ENCODE peak calls at places on chromosomes 11 and 22, in four cellular contexts. One of them, this sample, is unnamed.

GRCh38 chr22:29477919-29478318 is 2.1 kb upstream of the NEFH start:
- DNase-seq in IMR-90: no peak
- DNase-seq in A549: peak; percentile 32
- DNase-seq in K562: peak; percentile 34
- DNase-seq in this sample: no peak

GRCh38 chr11:66950113-66950535 is 8.1 kb downstream of the PC start:
- DNase-seq in IMR-90: peak; percentile 94
- DNase-seq in A549: peak; percentile 97
- DNase-seq in K562: peak; percentile 77
- DNase-seq in this sample: peak; percentile 87

GRCh38 chr11:72511393-72512047 is 77.2 kb upstream of the CLPB start:
- DNase-seq in IMR-90: no peak
- DNase-seq in A549: peak; percentile 14
- DNase-seq in K562: no peak
- DNase-seq in this sample: no peak

GRCh38 chr11:43245471-43245870 is 66.3 kb upstream of the API5 start:
- DNase-seq in IMR-90: no peak
- DNase-seq in A549: no peak
- DNase-seq in K562: no peak
- DNase-seq in this sample: no peak

GRCh38 chr22:32877196-32877595 is 75.7 kb downstream of the TIMP3 start:
- DNase-seq in IMR-90: no peak
- DNase-seq in A549: no peak
- DNase-seq in K562: no peak
- DNase-seq in this sample: no peak

GRCh38 chr22:45857519-45857918 is 119.4 kb downstream of the WNT7B start:
- DNase-seq in IMR-90: no peak
- DNase-seq in A549: no peak
- DNase-seq in K562: no peak
- DNase-seq in this sample: no peak

GRCh38 chr22:29617922-29618629 is 14.6 kb downstream of the NF2 start:
- DNase-seq in IMR-90: peak; percentile 68
- DNase-seq in A549: no peak
- DNase-seq in K562: no peak
- DNase-seq in this sample: no peak

GRCh38 chr11:75011357-75011756 is 22.6 kb downstream of the NEU3 start:
- DNase-seq in IMR-90: no peak
- DNase-seq in A549: no peak
- DNase-seq in K562: no peak
- DNase-seq in this sample: no peak

GRCh38 chr22:36144886-36145541 is 15.5 kb downstream of the APOL3 start:
- DNase-seq in IMR-90: peak; percentile 69
- DNase-seq in A549: peak; percentile 62
- DNase-seq in K562: peak; percentile 27
- DNase-seq in this sample: peak; percentile 47

GRCh38 chr11:64035081-64035524 is 628 bp upstream of the FLRT1 start:
- DNase-seq in IMR-90: no peak
- DNase-seq in A549: no peak
- DNase-seq in K562: no peak
- DNase-seq in this sample: no peak

GRCh38 chr22:32897400-32897799 is 95.9 kb downstream of the TIMP3 start:
- DNase-seq in IMR-90: peak; percentile 43
- DNase-seq in A549: no peak
- DNase-seq in K562: no peak
- DNase-seq in this sample: no peak

GRCh38 chr11:1647901-1648721 is 18.5 kb downstream of the KRTAP5-5 start:
- DNase-seq in IMR-90: no peak
- DNase-seq in A549: no peak
- DNase-seq in K562: no peak
- DNase-seq in this sample: no peak

GRCh38 chr22:39498802-39499201 is 3.3 kb upstream of the MIEF1 start:
- DNase-seq in IMR-90: no peak
- DNase-seq in A549: no peak
- DNase-seq in K562: no peak
- DNase-seq in this sample: peak; percentile 63

GRCh38 chr11:38448284-38448683 is 1850.2 kb upstream of the RAG2 start:
- DNase-seq in IMR-90: no peak
- DNase-seq in A549: no peak
- DNase-seq in K562: no peak
- DNase-seq in this sample: no peak

GRCh38 chr11:131914299-131914902 is 544.0 kb downstream of the NTM start:
- DNase-seq in IMR-90: peak; percentile 44
- DNase-seq in A549: no peak
- DNase-seq in K562: no peak
- DNase-seq in this sample: no peak

GRCh38 chr11:1942541-1943260 is 4.4 kb upstream of the MRPL23 start:
- DNase-seq in IMR-90: no peak
- DNase-seq in A549: no peak
- DNase-seq in K562: no peak
- DNase-seq in this sample: no peak

GRCh38 chr11:2166091-2166851 is 5.3 kb upstream of the INS start:
- DNase-seq in IMR-90: no peak
- DNase-seq in A549: peak; percentile 42
- DNase-seq in K562: peak; percentile 55
- DNase-seq in this sample: no peak

GRCh38 chr22:41092023-41092817 is at the start of gene EP300:
- DNase-seq in IMR-90: peak; percentile 68
- DNase-seq in A549: peak; percentile 88
- DNase-seq in K562: peak; percentile 84
- DNase-seq in this sample: peak; percentile 18

GRCh38 chr11:3157381-3158130 is 7.6 kb downstream of the OSBPL5 start:
- DNase-seq in IMR-90: no peak
- DNase-seq in A549: no peak
- DNase-seq in K562: no peak
- DNase-seq in this sample: no peak

GRCh38 chr11:43427971-43428370 is 69.3 kb downstream of the TTC17 start:
- DNase-seq in IMR-90: peak; percentile 2
- DNase-seq in A549: no peak
- DNase-seq in K562: no peak
- DNase-seq in this sample: no peak

GRCh38 chr11:66718320-66718971 is 10.6 kb downstream of the SPTBN2 start:
- DNase-seq in IMR-90: no peak
- DNase-seq in A549: no peak
- DNase-seq in K562: no peak
- DNase-seq in this sample: peak; percentile 39

GRCh38 chr11:44324787-44325525 is 15.0 kb upstream of the ALX4 start:
- DNase-seq in IMR-90: no peak
- DNase-seq in A549: no peak
- DNase-seq in K562: no peak
- DNase-seq in this sample: no peak

GRCh38 chr22:32920734-32921133 is 119.2 kb downstream of the TIMP3 start:
- DNase-seq in IMR-90: no peak
- DNase-seq in A549: no peak
- DNase-seq in K562: no peak
- DNase-seq in this sample: no peak

GRCh38 chr22:47042861-47043496 is 280.5 kb downstream of the TBC1D22A start:
- DNase-seq in IMR-90: no peak
- DNase-seq in A549: no peak
- DNase-seq in K562: no peak
- DNase-seq in this sample: no peak

GRCh38 chr11:131356201-131356600 is 14.2 kb upstream of the NTM start:
- DNase-seq in IMR-90: no peak
- DNase-seq in A549: no peak
- DNase-seq in K562: no peak
- DNase-seq in this sample: no peak

GRCh38 chr11:120236169-120237107 is 3.5 kb upstream of the POU2F3 start:
- DNase-seq in IMR-90: peak; percentile 34
- DNase-seq in A549: peak; percentile 8
- DNase-seq in K562: peak; percentile 63
- DNase-seq in this sample: no peak

GRCh38 chr22:31098633-31099110 is 8.7 kb downstream of the SELENOM start:
- DNase-seq in IMR-90: no peak
- DNase-seq in A549: no peak
- DNase-seq in K562: peak; percentile 89
- DNase-seq in this sample: no peak

GRCh38 chr11:67689178-67689577 is 14.8 kb upstream of the ALDH3B2 start:
- DNase-seq in IMR-90: no peak
- DNase-seq in A549: no peak
- DNase-seq in K562: no peak
- DNase-seq in this sample: no peak

GRCh38 chr22:22042009-22042408 is 59.4 kb upstream of the TOP3B start:
- DNase-seq in IMR-90: peak; percentile 23
- DNase-seq in A549: no peak
- DNase-seq in K562: peak; percentile 73
- DNase-seq in this sample: no peak

GRCh38 chr11:57641426-57641825 is 8.3 kb downstream of the YPEL4 start:
- DNase-seq in IMR-90: peak; percentile 69
- DNase-seq in A549: peak; percentile 74
- DNase-seq in K562: peak; percentile 62
- DNase-seq in this sample: peak; percentile 47

GRCh38 chr22:24601217-24602104 is 1.5 kb upstream of the GGT1 start:
- DNase-seq in IMR-90: no peak
- DNase-seq in A549: peak; percentile 58
- DNase-seq in K562: no peak
- DNase-seq in this sample: peak; percentile 66

GRCh38 chr11:68470304-68470811 is 9.8 kb downstream of the PPP6R3 start:
- DNase-seq in IMR-90: no peak
- DNase-seq in A549: no peak
- DNase-seq in K562: no peak
- DNase-seq in this sample: no peak

GRCh38 chr11:111370902-111371578 is 8.0 kb downstream of the POU2AF1 start:
- DNase-seq in IMR-90: no peak
- DNase-seq in A549: no peak
- DNase-seq in K562: no peak
- DNase-seq in this sample: no peak

GRCh38 chr11:108511851-108512474 is 13.8 kb upstream of the POGLUT3 start:
- DNase-seq in IMR-90: peak; percentile 70
- DNase-seq in A549: peak; percentile 23
- DNase-seq in K562: no peak
- DNase-seq in this sample: no peak

DNA sequence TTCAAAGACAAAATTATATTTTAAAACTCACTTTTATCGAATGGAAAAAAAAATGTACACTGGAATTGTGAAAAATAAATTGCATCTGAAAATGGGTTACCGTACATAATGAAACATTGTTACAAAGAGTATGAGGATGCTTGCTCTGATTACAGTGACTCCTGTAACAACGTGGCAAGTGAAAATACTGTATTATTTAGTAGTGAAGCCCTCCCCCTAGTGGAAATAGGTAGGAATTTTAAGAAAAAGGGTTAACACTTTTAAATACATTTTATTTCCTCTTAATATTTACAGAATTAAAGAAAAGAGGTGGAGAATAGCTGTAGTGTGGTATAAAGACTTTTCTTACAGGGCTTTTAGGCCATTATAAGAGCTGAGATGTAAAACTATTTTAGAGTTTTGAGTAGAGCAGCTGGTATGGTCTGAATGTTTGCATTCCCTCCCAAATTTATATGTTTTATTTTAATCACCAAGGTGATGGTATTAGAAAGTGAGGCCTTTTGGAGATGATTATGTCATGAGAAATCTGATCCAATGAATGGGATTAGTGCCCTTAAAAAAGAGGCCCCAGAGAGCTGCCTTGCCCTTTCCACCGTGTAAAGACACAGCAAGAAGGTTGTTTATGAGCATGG is 25.2 kb downstream of the FAM76B start:
- DNase-seq in IMR-90: peak; percentile 67
- DNase-seq in A549: peak; percentile 45
- DNase-seq in K562: peak; percentile 65
- DNase-seq in this sample: peak; percentile 47
- TF ChIP-seq MAZ in IMR-90: no peak
- TF ChIP-seq MAZ in A549: no peak
- TF ChIP-seq MAZ in K562: no peak
- TF ChIP-seq MAZ in this sample: no peak

DNA sequence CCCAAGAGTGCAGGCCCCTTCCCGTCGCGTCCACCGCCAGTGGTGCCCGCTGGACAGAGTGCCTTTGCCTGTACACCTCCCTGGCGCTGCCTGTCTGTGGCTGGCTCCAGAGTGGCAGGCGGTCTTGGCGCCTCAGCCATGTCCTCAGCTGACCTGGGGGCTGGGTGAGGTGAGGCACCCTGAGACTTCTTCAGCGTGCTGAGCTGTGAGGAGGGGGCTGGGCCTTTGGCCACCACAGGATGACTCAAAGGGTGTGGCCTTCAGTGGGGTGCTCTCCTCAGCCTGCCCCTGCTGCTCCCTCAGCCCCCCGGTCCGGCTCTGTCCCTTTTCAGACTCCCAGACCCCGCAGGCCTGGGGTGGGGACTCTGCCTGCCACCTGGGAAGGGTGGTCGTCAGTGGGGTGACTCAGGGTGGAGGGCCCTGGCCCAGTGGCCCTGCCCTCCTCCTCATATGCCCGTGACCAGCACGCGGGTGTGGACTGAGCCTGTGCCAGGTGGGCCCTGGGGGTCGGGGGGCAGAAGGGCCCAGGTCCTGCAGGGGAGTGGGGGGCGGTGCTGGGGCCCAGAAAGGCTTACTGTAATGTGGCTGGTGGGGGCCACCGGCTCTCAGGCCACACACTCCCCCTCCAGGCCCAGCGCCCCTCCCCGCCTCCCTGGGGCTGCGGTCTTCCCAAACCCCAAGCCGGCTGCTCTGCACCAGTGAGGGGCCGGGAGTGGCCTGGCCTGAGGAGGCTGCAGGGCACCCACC is 15.9 kb downstream of the CRELD2 start:
- DNase-seq in IMR-90: peak; percentile 12
- DNase-seq in A549: no peak
- DNase-seq in K562: peak; percentile 52
- DNase-seq in this sample: no peak
- TF ChIP-seq MAZ in IMR-90: no peak
- TF ChIP-seq MAZ in A549: no peak
- TF ChIP-seq MAZ in K562: no peak
- TF ChIP-seq MAZ in this sample: no peak

GRCh38 chr11:10900686-10901415 is 43.0 kb upstream of the ZBED5 start:
- DNase-seq in IMR-90: peak; percentile 57
- DNase-seq in A549: peak; percentile 39
- DNase-seq in K562: peak; percentile 25
- DNase-seq in this sample: no peak

GRCh38 chr11:10897150-10897549 is 39.3 kb upstream of the ZBED5 start:
- DNase-seq in IMR-90: no peak
- DNase-seq in A549: no peak
- DNase-seq in K562: no peak
- DNase-seq in this sample: no peak

GRCh38 chr11:10898763-10899541 is 41.1 kb upstream of the ZBED5 start:
- DNase-seq in IMR-90: no peak
- DNase-seq in A549: no peak
- DNase-seq in K562: peak; percentile 53
- DNase-seq in this sample: no peak

GRCh38 chr11:10898003-10898762 is 40.3 kb upstream of the ZBED5 start:
- DNase-seq in IMR-90: no peak
- DNase-seq in A549: no peak
- DNase-seq in K562: no peak
- DNase-seq in this sample: no peak

GRCh38 chr11:10899542-10899830 is 41.6 kb upstream of the ZBED5 start:
- DNase-seq in IMR-90: no peak
- DNase-seq in A549: no peak
- DNase-seq in K562: peak; percentile 89
- DNase-seq in this sample: no peak
- TF ChIP-seq MAZ in IMR-90: no peak
- TF ChIP-seq MAZ in A549: no peak
- TF ChIP-seq MAZ in K562: peak; percentile 65
- TF ChIP-seq MAZ in this sample: no peak

GRCh38 chr11:19660076-19660475 is 52.6 kb upstream of the NAV2 start:
- DNase-seq in IMR-90: peak; percentile 85
- DNase-seq in A549: peak; percentile 81
- DNase-seq in K562: peak; percentile 57
- DNase-seq in this sample: peak; percentile 52
- TF ChIP-seq MAZ in IMR-90: no peak
- TF ChIP-seq MAZ in A549: no peak
- TF ChIP-seq MAZ in K562: no peak
- TF ChIP-seq MAZ in this sample: no peak